ENCODE peak calls at places on chromosomes 3 and 15, in ten cellular contexts. D is GM23338, O is Panc1, K is A549, B is stomach, Y is psoas muscle, N is pancreas, X is PC-9, M is substantia nigra, I is cardiac muscle cell. W is an unnamed sample.

GRCh38 chr3:3559786-3560185 is 239.4 kb upstream of the LRRN1 start:
- DNase-seq in D (no peak), O (no peak), K (no peak), B (no peak), Y (no peak), N (no peak), X (no peak), M (no peak), I (no peak), W (no peak)

GRCh38 chr15:98555173-98555515 is 93.2 kb upstream of the IGF1R start:
- DNase-seq in D (no peak), O (no peak), K (no peak), B (no peak), Y (no peak), N (peak), X (no peak), M (no peak), I (no peak), W (no peak)

GRCh38 chr3:120311863-120312794 is 27.1 kb upstream of the GPR156 start:
- DNase-seq in D (no peak), O (no peak), K (no peak), B (no peak), Y (no peak), N (no peak), X (no peak), M (no peak), I (no peak), W (no peak)

GRCh38 chr3:48128779-48129178 is 59.4 kb downstream of the CDC25A start:
- DNase-seq in D (no peak), O (no peak), K (no peak), B (no peak), Y (no peak), N (no peak), X (no peak), M (no peak), I (no peak), W (no peak)

GRCh38 chr3:11059090-11059798 is 66.7 kb downstream of the SLC6A1 start:
- DNase-seq in D (peak), O (peak), K (peak), B (no peak), Y (peak), N (peak), X (peak), M (peak), I (peak), W (no peak)

GRCh38 chr15:36612063-36612788 is 32.8 kb downstream of the CDIN1 start:
- DNase-seq in D (no peak), O (no peak), K (peak), B (no peak), Y (no peak), N (no peak), X (peak), M (no peak), I (peak), W (peak)

GRCh38 chr15:70447927-70448698 is 315.2 kb downstream of the UACA start:
- DNase-seq in D (peak), O (no peak), K (no peak), B (peak), Y (no peak), N (no peak), X (no peak), M (no peak), I (peak), W (no peak)

GRCh38 chr15:58934521-58934920 is 1.0 kb upstream of the SLTM start:
- DNase-seq in D (peak), O (no peak), K (no peak), B (no peak), Y (no peak), N (no peak), X (peak), M (no peak), I (no peak), W (no peak)

GRCh38 chr15:49622561-49622960 is 1.7 kb downstream of the DTWD1 start:
- DNase-seq in D (peak), O (no peak), K (peak), B (no peak), Y (no peak), N (no peak), X (no peak), M (no peak), I (no peak), W (no peak)

GRCh38 chr3:173733029-173733652 is 335.6 kb downstream of the NLGN1 start:
- DNase-seq in D (peak), O (no peak), K (peak), B (no peak), Y (no peak), N (no peak), X (no peak), M (no peak), I (peak), W (no peak)

GRCh38 chr15:65366122-65366892 is 11.5 kb downstream of the IGDCC3 start:
- DNase-seq in D (peak), O (no peak), K (no peak), B (no peak), Y (no peak), N (no peak), X (no peak), M (no peak), I (no peak), W (no peak)

GRCh38 chr3:50825841-50826240 is 151.1 kb downstream of the DOCK3 start:
- DNase-seq in D (no peak), O (no peak), K (no peak), B (no peak), Y (no peak), N (no peak), X (peak), M (no peak), I (no peak), W (no peak)

GRCh38 chr3:153973722-153974121 is 147.5 kb upstream of the ARHGEF26 start:
- DNase-seq in D (no peak), O (no peak), K (no peak), B (no peak), Y (no peak), N (no peak), X (no peak), M (no peak), I (no peak), W (no peak)

GRCh38 chr3:172140499-172141391 is 101.4 kb downstream of the FNDC3B start:
- DNase-seq in D (peak), O (peak), K (peak), B (no peak), Y (no peak), N (peak), X (peak), M (no peak), I (peak), W (peak)

GRCh38 chr3:61645148-61645547 is 83.8 kb downstream of the PTPRG start:
- DNase-seq in D (no peak), O (no peak), K (peak), B (no peak), Y (no peak), N (no peak), X (peak), M (no peak), I (no peak), W (no peak)

GRCh38 chr3:111210003-111210699 is 138.5 kb downstream of the NECTIN3 start:
- DNase-seq in D (peak), O (no peak), K (no peak), B (no peak), Y (no peak), N (no peak), X (no peak), M (no peak), I (no peak), W (no peak)

GRCh38 chr15:62758126-62758951 is 284.2 kb upstream of the TPM1 start:
- DNase-seq in D (peak), O (peak), K (peak), B (peak), Y (peak), N (peak), X (peak), M (no peak), I (peak), W (peak)

GRCh38 chr3:55467099-55467498 is 20.0 kb downstream of the WNT5A start:
- DNase-seq in D (no peak), O (no peak), K (no peak), B (no peak), Y (no peak), N (no peak), X (peak), M (no peak), I (no peak), W (no peak)

GRCh38 chr3:133924041-133924440 is 28.4 kb upstream of the RAB6B start:
- DNase-seq in D (no peak), O (no peak), K (no peak), B (no peak), Y (no peak), N (no peak), X (no peak), M (no peak), I (no peak), W (no peak)

GRCh38 chr15:55060831-55061230 is 135.9 kb downstream of the RSL24D1 start:
- DNase-seq in D (no peak), O (no peak), K (no peak), B (no peak), Y (no peak), N (no peak), X (no peak), M (no peak), I (no peak), W (no peak)

GRCh38 chr15:52217186-52217585 is 26.0 kb upstream of the GNB5 start:
- DNase-seq in D (peak), O (no peak), K (peak), B (peak), Y (peak), N (peak), X (no peak), M (no peak), I (peak), W (peak)

GRCh38 chr3:122457706-122458105 is 41.8 kb upstream of the WDR5B start:
- DNase-seq in D (no peak), O (no peak), K (no peak), B (no peak), Y (no peak), N (no peak), X (no peak), M (no peak), I (no peak), W (no peak)
- H3K27ac ChIP-seq in D (no peak), O (no peak), K (no peak), B (no peak), Y (no peak), N (no peak), X (no peak), M (no peak), I (no peak), W (no peak)

GRCh38 chr15:22951031-22951380 is 29.2 kb downstream of the CYFIP1 start:
- DNase-seq in D (no peak), O (no peak), K (no peak), B (no peak), Y (no peak), N (no peak), X (no peak), M (no peak), I (no peak), W (no peak)

GRCh38 chr15:22948056-22948455 is 32.1 kb downstream of the CYFIP1 start:
- DNase-seq in D (no peak), O (no peak), K (no peak), B (no peak), Y (no peak), N (no peak), X (no peak), M (no peak), I (no peak), W (no peak)

GRCh38 chr15:22947101-22948000 is 32.8 kb downstream of the CYFIP1 start:
- DNase-seq in D (no peak), O (no peak), K (no peak), B (no peak), Y (no peak), N (no peak), X (no peak), M (no peak), I (no peak), W (no peak)

GRCh38 chr15:22950211-22950990 is 29.8 kb downstream of the CYFIP1 start:
- DNase-seq in D (no peak), O (no peak), K (no peak), B (no peak), Y (no peak), N (no peak), X (no peak), M (no peak), I (no peak), W (no peak)

GRCh38 chr15:22949074-22949547 is 31.1 kb downstream of the CYFIP1 start:
- DNase-seq in D (peak), O (no peak), K (no peak), B (no peak), Y (peak), N (no peak), X (no peak), M (no peak), I (peak), W (no peak)
- H3K27ac ChIP-seq in D (no peak), O (no peak), K (no peak), B (peak), Y (peak), N (no peak), X (no peak), M (no peak), I (no peak), W (no peak)

GRCh38 chr15:73110246-73110645 is 58.0 kb downstream of the NEO1 start:
- DNase-seq in D (no peak), O (no peak), K (no peak), B (no peak), Y (no peak), N (no peak), X (no peak), M (no peak), I (no peak), W (no peak)

GRCh38 chr15:73108676-73109075 is 56.4 kb downstream of the NEO1 start:
- DNase-seq in D (peak), O (no peak), K (no peak), B (no peak), Y (no peak), N (no peak), X (no peak), M (no peak), I (peak), W (no peak)

GRCh38 chr15:73109751-73110150 is 57.5 kb downstream of the NEO1 start:
- DNase-seq in D (no peak), O (no peak), K (no peak), B (no peak), Y (no peak), N (no peak), X (no peak), M (no peak), I (no peak), W (no peak)

GRCh38 chr15:73105064-73105463 is 52.8 kb downstream of the NEO1 start:
- DNase-seq in D (no peak), O (no peak), K (no peak), B (no peak), Y (no peak), N (no peak), X (no peak), M (no peak), I (no peak), W (no peak)
- H3K27ac ChIP-seq in D (no peak), O (no peak), K (no peak), B (no peak), Y (no peak), N (no peak), X (no peak), M (no peak), I (no peak), W (no peak)

GRCh38 chr15:82891025-82891390 is 61.5 kb downstream of the HOMER2 start:
- DNase-seq in D (no peak), O (no peak), K (no peak), B (peak), Y (no peak), N (no peak), X (no peak), M (no peak), I (no peak), W (no peak)
- H3K27ac ChIP-seq in D (no peak), O (no peak), K (no peak), B (no peak), Y (peak), N (no peak), X (no peak), M (no peak), I (no peak), W (no peak)

GRCh38 chr3:64188810-64189560 is 36.3 kb downstream of the PRICKLE2 start:
- DNase-seq in D (no peak), O (peak), K (peak), B (no peak), Y (no peak), N (peak), X (peak), M (peak), I (peak), W (no peak)

GRCh38 chr3:64184621-64185020 is 40.6 kb downstream of the PRICKLE2 start:
- DNase-seq in D (no peak), O (no peak), K (peak), B (no peak), Y (no peak), N (no peak), X (no peak), M (no peak), I (no peak), W (no peak)

GRCh38 chr3:64186667-64187064 is 38.6 kb downstream of the PRICKLE2 start:
- DNase-seq in D (no peak), O (no peak), K (no peak), B (no peak), Y (no peak), N (no peak), X (no peak), M (no peak), I (no peak), W (no peak)

GRCh38 chr3:64185436-64185835 is 39.8 kb downstream of the PRICKLE2 start:
- DNase-seq in D (no peak), O (no peak), K (no peak), B (no peak), Y (no peak), N (no peak), X (no peak), M (no peak), I (no peak), W (no peak)

GRCh38 chr3:64187065-64187959 is 38.0 kb downstream of the PRICKLE2 start:
- DNase-seq in D (no peak), O (peak), K (peak), B (peak), Y (no peak), N (peak), X (peak), M (peak), I (peak), W (peak)
- H3K27ac ChIP-seq in D (no peak), O (no peak), K (peak), B (peak), Y (peak), N (peak), X (peak), M (peak), I (peak), W (peak)